ENCODE peak calls at places on chromosomes 3 and 15, in four cellular contexts. Z, I, Q and D are unnamed samples.

GRCh38 chr3:4990061-4990460 is 10.8 kb downstream of the BHLHE40 start:
- DNase-seq in I (no peak), Z (no peak), Q (no peak), D (no peak)

GRCh38 chr3:124811441-124811840 is 75.7 kb downstream of the ITGB5 start:
- DNase-seq in I (no peak), Q (no peak), Z (no peak), D (no peak)

GRCh38 chr3:119585867-119586570 is 6.7 kb downstream of the ADPRH start:
- DNase-seq in I (no peak), Q (no peak), Z (no peak), D (no peak)

GRCh38 chr15:96553006-96553405 is 222.5 kb downstream of the NR2F2 start:
- DNase-seq in I (no peak), Q (no peak), Z (no peak), D (no peak)

GRCh38 chr15:40909662-40910625 is 15.7 kb downstream of the VPS18 start:
- DNase-seq in I (no peak), Z (no peak), Q (no peak), D (no peak)

GRCh38 chr3:69738291-69738690 is 973 bp upstream of the MITF start:
- DNase-seq in I (no peak), Z (no peak), Q (no peak), D (no peak)

GRCh38 chr15:54307252-54307902 is 329.1 kb downstream of the UNC13C start:
- DNase-seq in Z (no peak), Q (no peak), I (no peak), D (no peak)

GRCh38 chr15:31265871-31266711 is 60.5 kb upstream of the KLF13 start:
- DNase-seq in I (no peak), Q (no peak), Z (no peak), D (peak)

GRCh38 chr3:14624498-14624897 is 27.1 kb upstream of the CCDC174 start:
- DNase-seq in I (no peak), Q (no peak), Z (no peak), D (no peak)

GRCh38 chr3:194112120-194113106 is 23.5 kb upstream of the HES1 start:
- DNase-seq in Z (no peak), I (peak), Q (peak), D (no peak)

GRCh38 chr3:2589336-2589969 is 490.8 kb downstream of the CNTN4 start:
- DNase-seq in Q (no peak), Z (no peak), I (no peak), D (no peak)

GRCh38 chr3:81218023-81218422 is 543.4 kb downstream of the GBE1 start:
- DNase-seq in Z (no peak), Q (no peak), I (peak), D (no peak)

GRCh38 chr3:168024537-168024941 is 71.2 kb downstream of the GOLIM4 start:
- DNase-seq in I (no peak), Q (no peak), Z (no peak), D (no peak)

GRCh38 chr15:45521596-45522167 is 873 bp downstream of the SLC30A4 start:
- DNase-seq in Q (peak), Z (no peak), I (no peak), D (no peak)

GRCh38 chr3:21158801-21159564 is 592.0 kb downstream of the ZNF385D start:
- DNase-seq in I (no peak), Q (no peak), Z (no peak), D (no peak)

GRCh38 chr3:120450261-120450913 is 405 bp downstream of the FSTL1 start:
- DNase-seq in Q (peak), Z (no peak), I (peak), D (no peak)

GRCh38 chr15:77866186-77866585 is 211.3 kb downstream of the TBC1D2B start:
- DNase-seq in I (no peak), Q (no peak), Z (no peak), D (no peak)

GRCh38 chr3:116743062-116743461 is 33.5 kb downstream of the TUSC7 start:
- DNase-seq in Q (no peak), Z (no peak), I (no peak), D (no peak)

GRCh38 chr3:194196876-194197275 is 60.9 kb downstream of the HES1 start:
- DNase-seq in Q (peak), Z (no peak), I (no peak), D (no peak)

GRCh38 chr15:75732809-75733451 is 20.3 kb upstream of the CSPG4 start:
- DNase-seq in Q (peak), Z (peak), I (peak), D (peak)

GRCh38 chr15:57680021-57680420 is 26.5 kb upstream of the POLR2M start:
- DNase-seq in I (no peak), Q (peak), Z (no peak), D (no peak)

DNA sequence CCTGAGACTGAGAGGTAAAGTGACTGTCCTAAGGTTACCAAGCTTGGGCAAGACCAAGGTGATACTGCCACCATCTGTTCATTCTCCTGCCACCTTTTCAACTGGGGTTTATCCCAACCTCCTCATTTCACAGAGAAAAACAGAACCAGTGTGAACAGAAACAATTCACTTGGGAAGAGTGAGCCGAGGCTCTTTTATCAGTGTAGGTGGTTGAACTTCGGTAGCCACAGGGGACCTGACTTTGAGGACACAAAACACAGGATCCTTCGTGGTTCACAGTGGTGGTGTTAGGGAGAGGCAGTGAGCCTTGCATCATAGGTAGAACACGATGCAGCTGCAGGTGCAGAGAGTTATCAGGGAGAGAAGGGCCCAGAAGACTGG is 72.8 kb upstream of the ICE2 start:
- DNase-seq in Z (no peak), I (no peak), Q (peak), D (no peak)
- TF ChIP-seq CTCF in Z (peak), I (no peak), Q (no peak), D (no peak)

GRCh38 chr3:179098388-179099077 is 26.9 kb upstream of the ZMAT3 start:
- DNase-seq in Q (no peak), I (no peak), Z (peak), D (no peak)
- TF ChIP-seq CTCF in Q (no peak), I (no peak), Z (peak), D (peak)

GRCh38 chr3:42501321-42501680 is 1.1 kb upstream of the VIPR1 start:
- DNase-seq in I (peak), Z (no peak), Q (no peak), D (no peak)

GRCh38 chr3:42503251-42503924 is 945 bp downstream of the VIPR1 start:
- DNase-seq in I (no peak), Z (no peak), Q (no peak), D (no peak)

GRCh38 chr3:42502429-42503250 is at the start of gene VIPR1:
- DNase-seq in I (peak), Q (peak), Z (peak), D (peak)

GRCh38 chr3:42500909-42501308 is 1.5 kb upstream of the VIPR1 start:
- DNase-seq in Q (no peak), Z (no peak), I (no peak), D (no peak)

GRCh38 chr3:42501681-42502428 is 588 bp upstream of the VIPR1 start:
- DNase-seq in I (peak), Z (peak), Q (peak), D (peak)
- TF ChIP-seq CTCF in I (peak), Z (peak), Q (peak), D (peak)

GRCh38 chr15:91258436-91258779 is 158.4 kb downstream of the SV2B start:
- DNase-seq in I (no peak), Z (no peak), Q (no peak), D (no peak)
- TF ChIP-seq CTCF in I (no peak), Z (no peak), Q (no peak), D (no peak)

GRCh38 chr3:36677331-36678007 is 86.9 kb downstream of the DCLK3 start:
- DNase-seq in Z (no peak), I (no peak), Q (peak), D (no peak)
- TF ChIP-seq CTCF in Z (no peak), I (no peak), Q (no peak), D (no peak)

DNA sequence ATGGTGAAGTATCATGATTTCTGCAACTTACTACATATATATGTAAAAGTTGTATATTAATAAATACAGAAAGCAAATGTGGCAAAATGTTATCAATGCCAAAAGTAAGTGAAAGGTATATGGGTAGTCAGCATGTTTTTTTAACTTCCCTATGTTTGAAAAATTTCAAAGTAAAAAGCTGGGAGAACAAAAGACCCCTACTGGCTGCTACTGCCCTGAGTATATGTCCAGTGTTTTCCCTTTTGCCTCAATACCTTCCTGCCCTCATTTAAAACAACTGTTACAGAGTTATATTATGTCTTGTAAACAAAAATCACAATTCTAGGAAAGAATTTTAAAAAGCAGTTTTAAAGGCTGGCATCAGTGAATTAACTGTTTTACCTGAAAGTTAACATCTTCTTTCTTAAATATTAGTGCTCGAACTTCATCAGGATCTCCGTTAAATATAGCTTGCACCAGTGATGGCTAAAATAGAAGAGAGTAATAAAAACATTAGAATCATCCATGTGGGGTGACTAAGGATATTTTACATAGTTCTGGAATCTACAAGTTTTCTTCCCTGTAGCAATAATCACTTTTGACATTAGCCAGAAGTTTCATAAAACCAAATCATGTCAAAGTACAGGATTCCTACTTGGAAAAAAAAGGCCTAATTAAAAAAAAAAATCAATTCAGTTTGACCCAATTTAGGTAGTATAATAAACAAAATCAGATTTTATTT is 2.8 kb downstream of the ANKRD28 start:
- DNase-seq in Q (no peak), I (no peak), Z (no peak), D (no peak)
- TF ChIP-seq CTCF in Q (peak), I (no peak), Z (peak), D (peak)

GRCh38 chr3:52234516-52235447 is 4.2 kb downstream of the TWF2 start:
- DNase-seq in Q (no peak), I (no peak), Z (no peak), D (no peak)
- TF ChIP-seq CTCF in Q (no peak), I (no peak), Z (no peak), D (no peak)